ENCODE peak calls at places on chromosomes 4 and X, in ten cellular contexts. I is ovary, K is AG10803, F is Panc1, Q is glutamatergic neuron, C is progenitor cell of endocrine pancreas, N is BJ, B is AG09309, X is dorsolateral prefrontal cortex, W is HepG2. E is an unnamed sample.
A peak's percentile ranks its signal among the peaks of the same experiment; 100 is the strongest.

GRCh38 chr4:23981328-23981727 is 91.5 kb upstream of the PPARGC1A start:
- DNase-seq in I (no peak), N (no peak), F (no peak), C (no peak), Q (no peak), W (no peak), X (no peak), K (no peak), B (no peak), E (no peak)

GRCh38 chrX:40109288-40110008 is 11.7 kb upstream of the BCOR start:
- DNase-seq in Q (no peak), W (peak; percentile 49), C (peak; percentile 40), X (no peak), N (no peak), F (no peak), I (peak; percentile 81), K (no peak), B (no peak), E (no peak)

GRCh38 chr4:130141651-130142050 is 1045.7 kb downstream of the C4orf33 start:
- DNase-seq in I (no peak), N (no peak), F (no peak), W (no peak), K (no peak), C (no peak), Q (no peak), B (no peak), X (no peak), E (no peak)

GRCh38 chrX:51893931-51894696 is 691 bp downstream of the MAGED1 start:
- DNase-seq in B (no peak), C (no peak), N (no peak), F (no peak), X (peak; percentile 22), W (no peak), Q (peak; percentile 50), K (peak; percentile 18), I (peak; percentile 65), E (no peak)

GRCh38 chr4:87965501-87965975 is 10.0 kb upstream of the SPP1 start:
- DNase-seq in I (no peak), C (no peak), X (no peak), N (no peak), W (no peak), Q (no peak), K (no peak), B (no peak), F (no peak), E (no peak)

GRCh38 chrX:97446298-97446882 is 562.7 kb downstream of the RPA4 start:
- DNase-seq in F (no peak), C (no peak), W (no peak), K (peak; percentile 0), Q (no peak), B (no peak), N (no peak), X (no peak), I (no peak), E (no peak)

GRCh38 chr4:188918787-188919186 is 779.5 kb downstream of the TRIML1 start:
- DNase-seq in X (no peak), W (no peak), I (no peak), F (no peak), K (no peak), C (no peak), B (no peak), N (no peak), Q (no peak), E (no peak)

GRCh38 chr4:81003549-81004240 is 26.8 kb upstream of the BMP3 start:
- DNase-seq in I (no peak), B (no peak), X (no peak), N (no peak), W (no peak), Q (no peak), C (no peak), F (no peak), K (no peak), E (peak; percentile 22)

GRCh38 chr4:24801136-24801855 is 5.9 kb downstream of the SOD3 start:
- DNase-seq in F (no peak), B (no peak), K (no peak), W (no peak), N (no peak), C (no peak), I (no peak), Q (no peak), X (no peak), E (no peak)

GRCh38 chr4:128225148-128225547 is 62.5 kb downstream of the PGRMC2 start:
- DNase-seq in I (no peak), C (no peak), W (no peak), B (no peak), Q (no peak), K (peak; percentile 93), F (no peak), X (no peak), N (no peak), E (no peak)

GRCh38 chr4:138405934-138406567 is 163.9 kb upstream of the SLC7A11 start:
- DNase-seq in C (no peak), K (peak; percentile 81), W (no peak), X (no peak), F (no peak), B (peak; percentile 35), N (peak; percentile 60), Q (no peak), I (no peak), E (no peak)

GRCh38 chrX:17861496-17862011 is 456 bp upstream of the RAI2 start:
- DNase-seq in B (no peak), W (no peak), Q (no peak), F (no peak), C (no peak), I (no peak), K (no peak), X (no peak), N (no peak), E (no peak)

GRCh38 chr4:38591617-38592337 is 72.2 kb upstream of the KLF3 start:
- DNase-seq in X (no peak), B (no peak), K (no peak), Q (no peak), F (no peak), N (no peak), C (no peak), W (no peak), I (no peak), E (no peak)

GRCh38 chr4:169260217-169260866 is 10.4 kb downstream of the SH3RF1 start:
- DNase-seq in F (no peak), W (no peak), X (no peak), N (no peak), Q (no peak), C (no peak), B (no peak), I (no peak), K (no peak), E (no peak)

GRCh38 chr4:128308986-128309385 is 21.4 kb upstream of the PGRMC2 start:
- DNase-seq in I (no peak), F (no peak), C (no peak), Q (no peak), X (no peak), W (no peak), B (no peak), N (no peak), K (peak; percentile 47), E (no peak)

GRCh38 chr4:40264995-40265909 is 68.4 kb downstream of the RHOH start:
- DNase-seq in C (no peak), I (peak; percentile 20), Q (peak; percentile 41), W (no peak), K (no peak), N (no peak), B (no peak), X (no peak), F (no peak), E (peak; percentile 68)

GRCh38 chrX:18702362-18703195 is 4.9 kb upstream of the PPEF1 start:
- DNase-seq in F (no peak), I (no peak), K (no peak), W (no peak), N (peak; percentile 12), Q (no peak), C (no peak), X (no peak), B (no peak), E (no peak)

GRCh38 chr4:179278647-179279046 is 1836.4 kb upstream of the AGA start:
- DNase-seq in W (no peak), Q (no peak), C (no peak), K (no peak), B (no peak), I (no peak), X (no peak), F (no peak), N (no peak), E (no peak)

GRCh38 chrX:15269618-15270521 is at the start of gene ASB9:
- DNase-seq in W (peak; percentile 78), Q (no peak), B (peak; percentile 10), F (peak; percentile 15), X (no peak), K (peak; percentile 35), C (peak; percentile 16), N (no peak), I (no peak), E (no peak)

DNA sequence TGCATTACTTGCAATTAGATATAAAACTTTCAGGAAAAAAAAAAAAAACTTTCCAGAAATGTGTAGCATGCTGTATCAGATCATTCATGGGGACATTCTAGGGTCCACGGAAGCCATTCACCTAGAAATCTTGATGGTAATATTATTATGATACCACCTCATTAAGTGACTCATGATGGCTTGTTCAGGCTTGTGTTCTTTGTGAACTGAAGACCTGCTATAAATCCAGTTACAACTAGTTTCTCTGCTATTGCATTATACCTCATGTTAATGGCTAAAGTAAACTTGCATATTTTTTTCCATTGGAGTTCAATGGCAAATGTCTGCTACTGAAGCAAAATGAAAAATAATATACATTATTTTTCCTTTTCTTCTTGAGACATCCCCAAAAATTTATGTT is 35.3 kb upstream of the PTPN13 start:
- DNase-seq in F (no peak), W (no peak), X (no peak), I (no peak), N (no peak), Q (no peak), B (no peak), C (no peak), K (no peak), E (no peak)
- TF ChIP-seq CTCF in F (no peak), W (no peak), X (no peak), I (no peak), N (no peak), Q (no peak), B (no peak), C (no peak), K (no peak), E (no peak)

GRCh38 chr4:136400829-136401228 is 1131.5 kb downstream of the PCDH18 start:
- DNase-seq in X (no peak), B (no peak), W (peak; percentile 2), Q (no peak), F (no peak), C (no peak), N (no peak), I (no peak), K (no peak), E (no peak)
- TF ChIP-seq CTCF in X (no peak), B (no peak), W (no peak), Q (no peak), F (no peak), C (no peak), N (no peak), I (no peak), K (no peak), E (no peak)

GRCh38 chrX:107542500-107542899 is 85.8 kb upstream of the PRPS1 start:
- DNase-seq in B (no peak), Q (no peak), C (no peak), W (peak; percentile 34), I (no peak), F (no peak), K (peak; percentile 21), N (no peak), X (peak; percentile 50), E (no peak)
- TF ChIP-seq CTCF in B (peak; percentile 5), Q (no peak), C (peak; percentile 41), W (peak; percentile 35), I (no peak), F (peak; percentile 37), K (peak; percentile 34), N (no peak), X (peak; percentile 25), E (no peak)

GRCh38 chrX:1481636-1482529 is 29.2 kb upstream of the ASMTL start:
- DNase-seq in B (peak; percentile 66), N (peak; percentile 53), X (peak; percentile 24), W (peak; percentile 95), Q (peak; percentile 65), F (no peak), C (no peak), K (peak; percentile 89), I (no peak), E (peak; percentile 67)
- TF ChIP-seq CTCF in B (no peak), N (no peak), X (no peak), W (peak; percentile 34), Q (no peak), F (no peak), C (no peak), K (no peak), I (no peak), E (no peak)

E was measured in natural killer cell.